ENCODE peak calls at places on chromosomes 13 and 19, in nine cellular contexts. W, N, I, G, T, M, S, B and U are unnamed samples.

GRCh38 chr13:64912141-64912540 is 2318.0 kb downstream of the PCDH9 start:
- DNase-seq in W (no peak), N (no peak), I (no peak), G (peak; percentile 76), T (no peak), M (peak; percentile 55), S (no peak), B (no peak), U (peak; percentile 14)

GRCh38 chr13:44739120-44739519 is 163.0 kb upstream of the TSC22D1 start:
- DNase-seq in W (no peak), N (no peak), I (no peak), G (no peak), T (no peak), M (no peak), S (no peak), B (no peak), U (no peak)

GRCh38 chr19:42442833-42443232 is at the start of gene CXCL17:
- DNase-seq in W (no peak), N (no peak), I (no peak), G (no peak), T (no peak), M (no peak), S (no peak), B (no peak), U (no peak)

GRCh38 chr19:37505958-37506386 is 767 bp upstream of the ZNF793 start:
- DNase-seq in W (no peak), N (no peak), I (no peak), G (no peak), T (no peak), M (no peak), S (no peak), B (peak; percentile 73), U (no peak)

GRCh38 chr13:50375792-50376191 is 360.5 kb downstream of the KCNRG start:
- DNase-seq in W (no peak), N (no peak), I (no peak), G (peak; percentile 83), T (no peak), M (peak; percentile 62), S (no peak), B (no peak), U (no peak)

GRCh38 chr19:39425744-39426143 is 10.0 kb downstream of the RPS16 start:
- DNase-seq in W (no peak), N (no peak), I (no peak), G (no peak), T (no peak), M (no peak), S (no peak), B (no peak), U (no peak)

GRCh38 chr19:2424686-2425621 is 2.4 kb downstream of the TIMM13 start:
- DNase-seq in W (peak; percentile 65), N (no peak), I (peak; percentile 43), G (peak; percentile 72), T (no peak), M (peak; percentile 78), S (peak; percentile 68), B (no peak), U (no peak)

GRCh38 chr13:45718063-45718462 is 15.9 kb downstream of the CBY2 start:
- DNase-seq in W (no peak), N (no peak), I (no peak), G (peak; percentile 5), T (no peak), M (peak; percentile 1), S (no peak), B (no peak), U (no peak)

GRCh38 chr19:4173479-4174211 is 8.7 kb downstream of the SIRT6 start:
- DNase-seq in W (no peak), N (no peak), I (no peak), G (no peak), T (no peak), M (no peak), S (no peak), B (no peak), U (no peak)

GRCh38 chr19:46716013-46716671 is 772 bp downstream of the PRKD2 start:
- DNase-seq in W (no peak), N (no peak), I (no peak), G (no peak), T (no peak), M (no peak), S (no peak), B (no peak), U (no peak)

GRCh38 chr13:66139250-66139649 is 1090.9 kb downstream of the PCDH9 start:
- DNase-seq in W (no peak), N (no peak), I (no peak), G (no peak), T (no peak), M (no peak), S (no peak), B (no peak), U (no peak)

GRCh38 chr19:3604987-3605343 is 1.7 kb downstream of the TBXA2R start:
- DNase-seq in W (no peak), N (no peak), I (no peak), G (no peak), T (peak; percentile 48), M (no peak), S (no peak), B (no peak), U (no peak)

GRCh38 chr13:111066544-111066943 is 48.6 kb upstream of the ARHGEF7 start:
- DNase-seq in W (no peak), N (no peak), I (peak; percentile 30), G (no peak), T (no peak), M (no peak), S (peak; percentile 78), B (no peak), U (no peak)
- TF ChIP-seq CTCF in W (no peak), N (no peak), I (no peak), G (no peak), T (no peak), M (no peak), S (no peak), B (no peak), U (no peak)

DNA sequence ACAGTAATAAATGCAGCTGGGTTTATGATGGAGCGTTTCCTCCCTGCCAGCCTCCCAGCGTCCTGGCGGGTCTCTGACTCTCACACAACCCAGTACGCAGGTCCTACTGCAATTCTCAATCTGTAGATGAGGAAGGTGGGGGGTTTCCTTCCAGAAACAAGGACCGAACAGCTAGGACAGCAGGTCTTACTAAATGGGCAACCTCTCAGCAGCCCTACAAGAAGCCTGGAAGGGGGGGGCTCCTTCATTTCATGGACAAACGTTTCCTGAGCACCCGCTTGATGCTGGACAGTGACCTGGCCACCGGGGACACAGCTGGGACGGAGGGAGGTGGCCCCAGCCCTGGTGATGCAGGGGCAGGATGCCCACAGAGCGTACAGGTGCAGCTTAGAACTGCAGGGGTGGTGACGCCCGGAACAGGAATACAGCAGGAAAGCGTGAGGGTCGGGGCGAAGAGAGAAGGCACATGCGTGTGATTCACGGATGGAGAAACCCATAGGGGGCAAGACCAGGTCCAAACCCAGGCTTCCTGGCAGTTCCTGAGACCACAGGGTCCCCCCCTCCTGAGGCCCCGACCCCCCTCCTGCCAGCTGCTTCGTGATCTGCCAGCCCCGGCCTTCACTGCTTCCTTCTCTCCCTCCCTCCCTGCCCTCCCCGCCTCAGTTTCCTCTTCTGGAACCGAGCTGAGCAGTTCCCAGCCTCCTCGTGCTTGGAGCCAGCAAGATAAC is 732 bp upstream of the C2CD4C start:
- DNase-seq in W (peak; percentile 35), N (no peak), I (no peak), G (no peak), T (no peak), M (no peak), S (no peak), B (peak; percentile 43), U (no peak)
- H3K4me3 ChIP-seq in W (peak overlapping the region; percentile 57), N (peak overlapping the region; percentile 38), I (peak overlapping the region; percentile 74), G (no peak overlapping the region), T (peak overlapping the region; percentile 41), M (no peak overlapping the region), S (no peak overlapping the region), B (peak overlapping the region; percentile 70), U (no peak overlapping the region)

DNA sequence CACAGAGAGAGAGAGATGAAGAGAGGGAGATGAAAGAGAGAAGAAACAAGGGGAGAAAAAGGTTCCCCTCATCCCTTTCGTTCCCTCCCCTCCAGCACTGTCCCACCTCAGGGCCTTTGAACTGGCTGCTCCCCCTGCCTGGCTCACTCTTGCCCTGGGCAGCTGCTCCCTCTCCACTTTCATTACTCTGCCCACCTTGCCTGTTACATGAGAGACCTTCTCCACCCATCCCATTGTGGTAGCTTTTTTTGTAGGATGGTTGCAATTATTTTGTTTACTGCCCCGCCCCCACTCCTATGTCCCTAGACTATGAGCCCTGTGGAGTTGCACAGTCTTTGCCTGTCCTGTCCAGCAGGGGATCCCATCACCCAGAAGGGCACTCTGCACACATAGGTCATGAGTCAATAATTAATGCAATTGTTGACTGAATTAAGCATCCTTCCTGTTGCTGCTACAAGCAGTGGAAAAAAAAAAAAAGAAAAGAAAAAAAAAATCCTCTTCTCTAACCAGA is 14.1 kb downstream of the C19orf81 start:
- DNase-seq in W (no peak), N (no peak), I (no peak), G (no peak), T (no peak), M (no peak), S (no peak), B (no peak), U (no peak)
- TF ChIP-seq CTCF in W (no peak), N (no peak), I (no peak), G (peak; percentile 24), T (no peak), M (peak; percentile 5), S (no peak), B (no peak), U (no peak)

GRCh38 chr13:42575938-42576337 is 2.0 kb downstream of the TNFSF11 start:
- DNase-seq in W (no peak), N (no peak), I (no peak), G (no peak), T (no peak), M (no peak), S (no peak), B (no peak), U (no peak)
- H3K4me3 ChIP-seq in W (no peak overlapping the region), N (no peak overlapping the region), I (no peak overlapping the region), G (no peak overlapping the region), T (no peak overlapping the region), M (peak overlapping the region; percentile 78), S (no peak overlapping the region), B (no peak overlapping the region), U (no peak overlapping the region)

GRCh38 chr19:5220866-5221265 is 119.7 kb downstream of the PTPRS start:
- DNase-seq in W (no peak), N (no peak), I (no peak), G (no peak), T (no peak), M (no peak), S (no peak), B (no peak), U (no peak)
- TF ChIP-seq CTCF in W (no peak), N (no peak), I (no peak), G (no peak), T (no peak), M (no peak), S (no peak), B (no peak), U (no peak)

GRCh38 chr13:52847682-52848432 is 583 bp downstream of the PCDH8 start:
- DNase-seq in W (no peak), N (no peak), I (no peak), G (no peak), T (no peak), M (no peak), S (no peak), B (no peak), U (no peak)
- H3K4me3 ChIP-seq in W (no peak overlapping the region), N (no peak overlapping the region), I (no peak overlapping the region), G (no peak overlapping the region), T (no peak overlapping the region), M (no peak overlapping the region), S (no peak overlapping the region), B (peak overlapping the region; percentile 44), U (no peak overlapping the region)